ENCODE peak calls at places on chromosome 18, in nine cellular contexts. One of them, this sample, is unnamed.

GRCh38 chr18:67132919-67133318 is 383.6 kb downstream of the DSEL start:
- DNase-seq in fibroblast of pulmonary artery: no peak
- DNase-seq in thoracic aorta: no peak
- DNase-seq in GM23338: no peak
- DNase-seq in neural progenitor cell: no peak
- DNase-seq in body of pancreas: no peak
- DNase-seq in AG04450: no peak
- DNase-seq in neural crest cell: no peak
- DNase-seq in hepatocyte: no peak
- DNase-seq in this sample: no peak

GRCh38 chr18:51300912-51301311 is 103.4 kb upstream of the MEX3C start:
- DNase-seq in neural progenitor cell: no peak
- DNase-seq in hepatocyte: no peak
- DNase-seq in neural crest cell: no peak
- DNase-seq in fibroblast of pulmonary artery: peak; percentile 57
- DNase-seq in AG04450: no peak
- DNase-seq in thoracic aorta: no peak
- DNase-seq in body of pancreas: no peak
- DNase-seq in GM23338: no peak
- DNase-seq in this sample: peak; percentile 21

GRCh38 chr18:2050016-2050415 is 521.3 kb downstream of the METTL4 start:
- DNase-seq in neural progenitor cell: no peak
- DNase-seq in neural crest cell: no peak
- DNase-seq in AG04450: no peak
- DNase-seq in thoracic aorta: no peak
- DNase-seq in GM23338: no peak
- DNase-seq in fibroblast of pulmonary artery: peak; percentile 11
- DNase-seq in body of pancreas: no peak
- DNase-seq in hepatocyte: no peak
- DNase-seq in this sample: peak; percentile 37

GRCh38 chr18:79548621-79548985 is 131.0 kb upstream of the CTDP1 start:
- DNase-seq in GM23338: no peak
- DNase-seq in body of pancreas: no peak
- DNase-seq in thoracic aorta: no peak
- DNase-seq in fibroblast of pulmonary artery: no peak
- DNase-seq in neural progenitor cell: no peak
- DNase-seq in hepatocyte: no peak
- DNase-seq in AG04450: no peak
- DNase-seq in neural crest cell: no peak
- DNase-seq in this sample: no peak

GRCh38 chr18:377088-377487 is 109.2 kb upstream of the THOC1 start:
- DNase-seq in GM23338: peak; percentile 47
- DNase-seq in fibroblast of pulmonary artery: no peak
- DNase-seq in AG04450: no peak
- DNase-seq in hepatocyte: no peak
- DNase-seq in thoracic aorta: no peak
- DNase-seq in neural progenitor cell: no peak
- DNase-seq in body of pancreas: no peak
- DNase-seq in neural crest cell: no peak
- DNase-seq in this sample: no peak

GRCh38 chr18:36544036-36544725 is 246.7 kb downstream of the FHOD3 start:
- DNase-seq in neural progenitor cell: no peak
- DNase-seq in fibroblast of pulmonary artery: no peak
- DNase-seq in GM23338: no peak
- DNase-seq in thoracic aorta: peak; percentile 32
- DNase-seq in body of pancreas: no peak
- DNase-seq in hepatocyte: no peak
- DNase-seq in neural crest cell: no peak
- DNase-seq in AG04450: no peak
- DNase-seq in this sample: peak; percentile 36

GRCh38 chr18:44798433-44799048 is 117.9 kb downstream of the SETBP1 start:
- DNase-seq in neural crest cell: no peak
- DNase-seq in fibroblast of pulmonary artery: no peak
- DNase-seq in GM23338: no peak
- DNase-seq in neural progenitor cell: no peak
- DNase-seq in hepatocyte: peak; percentile 32
- DNase-seq in body of pancreas: peak; percentile 57
- DNase-seq in thoracic aorta: no peak
- DNase-seq in AG04450: no peak
- DNase-seq in this sample: no peak

GRCh38 chr18:26227051-26227672 is 917 bp downstream of the TAF4B start:
- DNase-seq in body of pancreas: peak; percentile 52
- DNase-seq in neural crest cell: no peak
- DNase-seq in fibroblast of pulmonary artery: peak; percentile 16
- DNase-seq in hepatocyte: peak; percentile 7
- DNase-seq in GM23338: peak; percentile 29
- DNase-seq in thoracic aorta: no peak
- DNase-seq in neural progenitor cell: peak; percentile 25
- DNase-seq in AG04450: no peak
- DNase-seq in this sample: peak; percentile 11

GRCh38 chr18:27959101-27959500 is 217.8 kb downstream of the CDH2 start:
- DNase-seq in AG04450: no peak
- DNase-seq in body of pancreas: no peak
- DNase-seq in hepatocyte: no peak
- DNase-seq in neural progenitor cell: no peak
- DNase-seq in neural crest cell: no peak
- DNase-seq in GM23338: no peak
- DNase-seq in thoracic aorta: no peak
- DNase-seq in fibroblast of pulmonary artery: no peak
- DNase-seq in this sample: no peak

GRCh38 chr18:37309059-37309458 is 256.5 kb downstream of the CELF4 start:
- DNase-seq in neural progenitor cell: no peak
- DNase-seq in GM23338: no peak
- DNase-seq in AG04450: no peak
- DNase-seq in fibroblast of pulmonary artery: peak; percentile 14
- DNase-seq in neural crest cell: no peak
- DNase-seq in hepatocyte: no peak
- DNase-seq in body of pancreas: no peak
- DNase-seq in thoracic aorta: no peak
- DNase-seq in this sample: no peak

GRCh38 chr18:51778115-51778514 is 561.9 kb upstream of the DCC start:
- DNase-seq in hepatocyte: no peak
- DNase-seq in fibroblast of pulmonary artery: no peak
- DNase-seq in thoracic aorta: no peak
- DNase-seq in AG04450: no peak
- DNase-seq in neural crest cell: no peak
- DNase-seq in neural progenitor cell: no peak
- DNase-seq in body of pancreas: no peak
- DNase-seq in GM23338: no peak
- DNase-seq in this sample: no peak

GRCh38 chr18:76658627-76659026 is 163.6 kb upstream of the ZNF516 start:
- DNase-seq in neural progenitor cell: peak; percentile 79
- DNase-seq in hepatocyte: no peak
- DNase-seq in neural crest cell: peak; percentile 48
- DNase-seq in body of pancreas: no peak
- DNase-seq in AG04450: no peak
- DNase-seq in fibroblast of pulmonary artery: no peak
- DNase-seq in GM23338: peak; percentile 87
- DNase-seq in thoracic aorta: no peak
- DNase-seq in this sample: no peak

GRCh38 chr18:35466815-35467623 is 30.7 kb downstream of the INO80C start:
- DNase-seq in body of pancreas: no peak
- DNase-seq in GM23338: no peak
- DNase-seq in neural progenitor cell: no peak
- DNase-seq in thoracic aorta: no peak
- DNase-seq in neural crest cell: no peak
- DNase-seq in fibroblast of pulmonary artery: peak; percentile 45
- DNase-seq in hepatocyte: no peak
- DNase-seq in AG04450: no peak
- DNase-seq in this sample: no peak

GRCh38 chr18:63427566-63427965 is 5.3 kb upstream of the VPS4B start:
- DNase-seq in thoracic aorta: no peak
- DNase-seq in GM23338: peak; percentile 51
- DNase-seq in neural progenitor cell: no peak
- DNase-seq in hepatocyte: peak; percentile 60
- DNase-seq in body of pancreas: no peak
- DNase-seq in AG04450: no peak
- DNase-seq in fibroblast of pulmonary artery: no peak
- DNase-seq in neural crest cell: no peak
- DNase-seq in this sample: no peak

GRCh38 chr18:12308386-12309100 is 502 bp downstream of the TUBB6 start:
- DNase-seq in hepatocyte: peak; percentile 91
- DNase-seq in neural progenitor cell: peak; percentile 87
- DNase-seq in thoracic aorta: peak; percentile 73
- DNase-seq in neural crest cell: peak; percentile 53
- DNase-seq in AG04450: peak; percentile 71
- DNase-seq in body of pancreas: peak; percentile 79
- DNase-seq in fibroblast of pulmonary artery: peak; percentile 92
- DNase-seq in GM23338: peak; percentile 83
- DNase-seq in this sample: peak; percentile 93

GRCh38 chr18:3088444-3088843 is 75.5 kb upstream of the LPIN2 start:
- DNase-seq in GM23338: no peak
- DNase-seq in neural crest cell: no peak
- DNase-seq in body of pancreas: no peak
- DNase-seq in neural progenitor cell: no peak
- DNase-seq in AG04450: no peak
- DNase-seq in thoracic aorta: no peak
- DNase-seq in hepatocyte: peak; percentile 22
- DNase-seq in fibroblast of pulmonary artery: peak; percentile 49
- DNase-seq in this sample: no peak

GRCh38 chr18:63882333-63883141 is 5.0 kb upstream of the SERPINB2 start:
- DNase-seq in neural progenitor cell: no peak
- DNase-seq in thoracic aorta: no peak
- DNase-seq in AG04450: peak; percentile 73
- DNase-seq in neural crest cell: no peak
- DNase-seq in GM23338: no peak
- DNase-seq in fibroblast of pulmonary artery: peak; percentile 91
- DNase-seq in hepatocyte: peak; percentile 72
- DNase-seq in body of pancreas: peak; percentile 85
- DNase-seq in this sample: peak; percentile 94

DNA sequence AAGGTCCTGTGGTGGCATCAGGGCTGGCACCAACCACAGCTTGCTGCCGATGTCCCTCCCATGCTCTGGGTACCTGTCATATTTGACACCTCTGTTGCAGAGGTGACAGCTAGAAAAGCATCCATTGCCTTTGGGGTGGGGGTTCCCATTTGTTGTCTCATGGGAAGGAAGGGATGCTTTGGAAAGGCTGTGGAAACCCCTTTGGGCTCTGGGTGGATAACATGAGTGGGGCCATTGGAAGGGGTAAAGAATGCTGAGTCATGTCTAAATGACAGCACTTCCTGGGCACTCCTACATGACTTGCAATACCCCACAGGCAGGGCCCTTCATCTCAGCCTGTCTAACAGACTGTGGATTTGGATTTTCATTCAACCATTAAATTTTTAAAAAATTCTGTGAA is 27.8 kb downstream of the CTIF start:
- DNase-seq in neural crest cell: no peak
- DNase-seq in thoracic aorta: no peak
- DNase-seq in fibroblast of pulmonary artery: peak; percentile 48
- DNase-seq in AG04450: no peak
- DNase-seq in GM23338: no peak
- DNase-seq in hepatocyte: no peak
- DNase-seq in body of pancreas: no peak
- DNase-seq in neural progenitor cell: no peak
- DNase-seq in this sample: peak; percentile 56
- TF ChIP-seq CTCF in neural crest cell: no peak
- TF ChIP-seq CTCF in thoracic aorta: no peak
- TF ChIP-seq CTCF in fibroblast of pulmonary artery: no peak
- TF ChIP-seq CTCF in AG04450: no peak
- TF ChIP-seq CTCF in GM23338: no peak
- TF ChIP-seq CTCF in hepatocyte: no peak
- TF ChIP-seq CTCF in body of pancreas: no peak
- TF ChIP-seq CTCF in neural progenitor cell: no peak
- TF ChIP-seq CTCF in this sample: no peak

DNA sequence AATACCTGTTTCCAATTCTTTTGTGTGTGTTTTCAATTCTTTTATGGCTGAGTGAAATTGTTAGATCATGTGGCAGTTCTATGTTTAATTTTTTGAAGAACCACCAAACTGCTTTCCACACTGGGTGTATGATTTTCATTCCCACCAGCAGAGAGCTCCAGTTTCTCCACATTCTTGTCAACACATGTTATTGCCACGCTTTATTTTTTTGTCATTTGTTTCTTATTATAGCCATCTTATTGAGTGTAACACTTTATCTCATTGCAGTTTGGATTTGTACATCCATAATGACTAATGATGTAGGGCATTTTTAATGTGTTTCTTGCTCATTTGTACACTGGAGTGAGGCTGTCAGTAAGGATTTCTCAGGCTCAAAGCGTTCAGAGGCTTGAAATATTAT is 184.3 kb downstream of the PIEZO2 start:
- DNase-seq in body of pancreas: no peak
- DNase-seq in hepatocyte: no peak
- DNase-seq in thoracic aorta: no peak
- DNase-seq in neural progenitor cell: no peak
- DNase-seq in AG04450: no peak
- DNase-seq in GM23338: no peak
- DNase-seq in neural crest cell: no peak
- DNase-seq in fibroblast of pulmonary artery: peak; percentile 39
- DNase-seq in this sample: no peak
- TF ChIP-seq CTCF in body of pancreas: no peak
- TF ChIP-seq CTCF in hepatocyte: no peak
- TF ChIP-seq CTCF in thoracic aorta: no peak
- TF ChIP-seq CTCF in neural progenitor cell: no peak
- TF ChIP-seq CTCF in AG04450: no peak
- TF ChIP-seq CTCF in GM23338: no peak
- TF ChIP-seq CTCF in neural crest cell: no peak
- TF ChIP-seq CTCF in fibroblast of pulmonary artery: peak; percentile 33
- TF ChIP-seq CTCF in this sample: no peak

DNA sequence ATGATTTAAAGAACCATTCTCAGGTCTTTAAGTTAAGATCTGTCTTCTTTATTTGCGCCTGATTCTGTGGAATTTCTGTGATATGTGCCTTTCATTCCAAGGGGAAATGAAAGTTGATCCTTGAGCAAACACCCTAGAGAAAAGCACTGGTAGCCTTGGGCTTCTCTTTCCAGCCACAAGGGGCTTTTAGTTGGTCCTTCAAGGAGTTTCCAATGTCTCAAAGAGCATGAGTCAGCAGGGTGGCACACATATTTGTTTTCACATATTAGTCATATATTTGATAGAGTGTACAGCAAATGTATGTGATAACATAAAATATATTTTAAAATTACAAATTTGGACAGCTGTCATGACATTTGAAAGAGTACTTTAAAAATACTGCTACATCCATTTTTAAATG is 339.5 kb downstream of the TXNL1 start:
- DNase-seq in fibroblast of pulmonary artery: peak; percentile 55
- DNase-seq in thoracic aorta: no peak
- DNase-seq in body of pancreas: no peak
- DNase-seq in hepatocyte: peak; percentile 16
- DNase-seq in AG04450: no peak
- DNase-seq in neural crest cell: no peak
- DNase-seq in neural progenitor cell: no peak
- DNase-seq in GM23338: peak; percentile 36
- DNase-seq in this sample: peak; percentile 46
- TF ChIP-seq CTCF in fibroblast of pulmonary artery: peak; percentile 45
- TF ChIP-seq CTCF in thoracic aorta: no peak
- TF ChIP-seq CTCF in body of pancreas: peak; percentile 15
- TF ChIP-seq CTCF in hepatocyte: no peak
- TF ChIP-seq CTCF in AG04450: peak; percentile 47
- TF ChIP-seq CTCF in neural crest cell: peak; percentile 30
- TF ChIP-seq CTCF in neural progenitor cell: no peak
- TF ChIP-seq CTCF in GM23338: no peak
- TF ChIP-seq CTCF in this sample: peak; percentile 48

DNA sequence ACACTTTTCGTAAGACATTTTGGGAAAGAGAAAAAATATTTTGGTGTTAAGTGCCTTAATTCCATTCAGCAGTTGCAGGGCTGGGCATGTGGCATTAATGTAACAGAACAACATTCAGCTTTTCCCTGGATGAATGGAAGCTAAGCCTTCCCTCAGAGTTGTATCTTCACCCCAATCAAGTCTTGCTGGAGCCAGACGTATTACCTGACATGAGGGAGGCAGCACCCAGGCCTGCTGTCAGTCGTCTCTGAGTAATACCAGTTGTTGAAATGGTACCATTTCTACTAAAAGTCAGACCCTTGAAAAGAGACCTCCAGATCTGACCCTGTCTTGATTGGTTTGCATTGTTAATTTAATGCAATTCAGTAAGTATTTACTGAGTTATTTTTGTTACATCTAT is 57.5 kb downstream of the MALT1 start:
- DNase-seq in AG04450: no peak
- DNase-seq in hepatocyte: no peak
- DNase-seq in neural progenitor cell: no peak
- DNase-seq in neural crest cell: no peak
- DNase-seq in fibroblast of pulmonary artery: no peak
- DNase-seq in thoracic aorta: no peak
- DNase-seq in GM23338: no peak
- DNase-seq in body of pancreas: no peak
- DNase-seq in this sample: no peak
- TF ChIP-seq CTCF in AG04450: no peak
- TF ChIP-seq CTCF in hepatocyte: no peak
- TF ChIP-seq CTCF in neural progenitor cell: no peak
- TF ChIP-seq CTCF in neural crest cell: no peak
- TF ChIP-seq CTCF in fibroblast of pulmonary artery: no peak
- TF ChIP-seq CTCF in thoracic aorta: no peak
- TF ChIP-seq CTCF in GM23338: no peak
- TF ChIP-seq CTCF in body of pancreas: no peak
- TF ChIP-seq CTCF in this sample: no peak